ENCODE peak calls at places on chromosomes 3 and 15, in five cellular contexts. G, K, A, H and I are unnamed samples.

GRCh38 chr3:192940129-192940528 is 22.5 kb upstream of the MB21D2 start:
- DNase-seq in H (no peak), K (no peak), G (no peak), A (no peak), I (no peak)

GRCh38 chr3:52146189-52146588 is 8.0 kb downstream of the POC1A start:
- DNase-seq in K (no peak), H (no peak), G (no peak), A (no peak), I (no peak)

GRCh38 chr3:126646662-126647061 is 8.3 kb downstream of the TXNRD3 start:
- DNase-seq in K (no peak), G (no peak), A (no peak), H (no peak), I (no peak)

GRCh38 chr3:112005091-112005672 is 6.5 kb downstream of the TAGLN3 start:
- DNase-seq in H (no peak), K (no peak), G (no peak), A (no peak), I (no peak)

GRCh38 chr3:151276038-151277027 is 2.0 kb downstream of the P2RY14 start:
- DNase-seq in K (no peak), A (no peak), H (no peak), G (no peak), I (no peak)

GRCh38 chr3:48782046-48782445 is 65.0 kb upstream of the IP6K2 start:
- DNase-seq in H (no peak), A (no peak), K (no peak), G (no peak), I (no peak)

GRCh38 chr3:168186293-168186983 is 90.7 kb upstream of the GOLIM4 start:
- DNase-seq in A (no peak), H (no peak), K (peak; percentile 6), G (no peak), I (no peak)

GRCh38 chr3:30924763-30925162 is 30.3 kb upstream of the GADL1 start:
- DNase-seq in K (no peak), G (no peak), A (no peak), H (no peak), I (no peak)

GRCh38 chr15:43146187-43146586 is 12.8 kb downstream of the TMEM62 start:
- DNase-seq in A (no peak), H (no peak), G (no peak), K (no peak), I (no peak)

GRCh38 chr15:81161851-81162250 is 27.8 kb downstream of the CFAP161 start:
- DNase-seq in A (no peak), H (no peak), G (no peak), K (no peak), I (no peak)

GRCh38 chr3:115165266-115165665 is 18.2 kb upstream of the ZBTB20 start:
- DNase-seq in A (no peak), H (no peak), G (no peak), K (no peak), I (no peak)
- TF ChIP-seq SP1 in A (no peak), H (no peak), G (no peak), K (no peak), I (no peak)

GRCh38 chr3:45807645-45808540 is 11.6 kb upstream of the SLC6A20 start:
- DNase-seq in H (no peak), K (no peak), A (no peak), G (no peak), I (no peak)
- TF ChIP-seq SP1 in H (no peak), K (no peak), A (no peak), G (no peak), I (no peak)

DNA sequence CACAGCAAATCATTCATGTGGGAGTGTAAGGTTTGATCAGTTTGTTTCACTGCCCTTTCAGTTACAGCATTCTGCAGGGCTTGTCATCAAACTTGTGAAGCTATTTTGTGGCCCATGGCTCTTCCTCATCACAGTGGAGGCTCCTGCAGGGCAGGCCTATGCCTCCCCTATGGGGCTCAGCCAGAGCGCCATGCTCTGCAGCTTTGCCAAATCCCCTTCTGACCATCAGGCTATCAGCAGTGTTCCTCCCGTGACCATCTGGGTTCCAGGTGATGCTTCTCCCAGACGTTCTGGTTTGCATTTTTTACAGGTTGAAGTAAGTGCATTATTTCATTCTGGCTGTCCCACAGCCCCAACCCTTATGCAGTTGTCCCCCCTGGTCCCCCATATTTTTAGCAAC is 28.1 kb upstream of the REC114 start:
- DNase-seq in G (no peak), H (no peak), A (no peak), K (no peak), I (no peak)
- TF ChIP-seq SP1 in G (no peak), H (no peak), A (no peak), K (no peak), I (no peak)

DNA sequence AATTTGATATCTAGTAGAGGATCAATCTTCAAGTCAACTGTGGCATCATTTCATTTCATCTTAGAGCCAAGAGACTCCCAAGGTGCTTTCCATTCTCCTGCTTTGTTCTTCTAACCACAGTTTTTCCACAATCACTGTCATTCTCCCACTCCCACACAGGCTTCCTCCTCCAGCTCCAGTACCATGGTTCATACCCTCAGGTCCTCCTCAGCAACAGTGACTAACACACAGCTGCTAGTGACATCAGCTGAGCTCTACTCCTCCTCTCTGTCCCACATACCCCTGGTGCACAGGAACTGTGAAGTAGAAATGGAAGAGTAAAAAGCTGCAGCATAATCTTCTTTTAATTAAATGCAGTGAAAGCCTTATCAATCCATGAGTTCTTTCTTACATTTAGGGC is 200.2 kb upstream of the DPH6 start:
- DNase-seq in A (no peak), H (no peak), G (no peak), K (no peak), I (no peak)
- TF ChIP-seq SP1 in A (no peak), H (no peak), G (no peak), K (no peak), I (no peak)

GRCh38 chr3:145857956-145858355 is 303.0 kb downstream of the PLOD2 start:
- DNase-seq in H (no peak), K (peak; percentile 24), A (peak; percentile 4), G (no peak), I (no peak)

GRCh38 chr3:145849115-145849514 is 311.9 kb downstream of the PLOD2 start:
- DNase-seq in H (no peak), G (no peak), A (no peak), K (no peak), I (no peak)

DNA sequence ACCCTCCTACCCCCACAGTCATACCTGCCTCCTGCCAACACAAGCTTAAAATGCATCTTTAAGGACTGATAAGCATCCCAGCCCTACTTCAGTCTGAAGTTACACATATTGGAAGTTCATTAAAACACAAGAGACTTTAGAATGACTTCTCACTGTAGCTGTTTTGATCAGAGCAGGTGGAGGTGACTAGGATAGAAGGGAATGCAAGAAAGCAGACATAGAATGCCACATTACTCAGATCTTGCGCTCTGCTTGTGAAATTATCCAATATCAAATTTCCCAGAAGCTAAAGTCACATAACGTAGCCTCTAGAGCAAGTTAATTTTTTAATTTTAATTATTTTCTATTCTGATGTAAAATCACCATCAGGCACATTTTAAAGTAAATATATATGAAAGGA is 306.5 kb downstream of the PLOD2 start:
- DNase-seq in A (no peak), G (no peak), H (no peak), K (no peak), I (no peak)
- TF ChIP-seq SP1 in A (no peak), G (no peak), H (no peak), K (no peak), I (no peak)

DNA sequence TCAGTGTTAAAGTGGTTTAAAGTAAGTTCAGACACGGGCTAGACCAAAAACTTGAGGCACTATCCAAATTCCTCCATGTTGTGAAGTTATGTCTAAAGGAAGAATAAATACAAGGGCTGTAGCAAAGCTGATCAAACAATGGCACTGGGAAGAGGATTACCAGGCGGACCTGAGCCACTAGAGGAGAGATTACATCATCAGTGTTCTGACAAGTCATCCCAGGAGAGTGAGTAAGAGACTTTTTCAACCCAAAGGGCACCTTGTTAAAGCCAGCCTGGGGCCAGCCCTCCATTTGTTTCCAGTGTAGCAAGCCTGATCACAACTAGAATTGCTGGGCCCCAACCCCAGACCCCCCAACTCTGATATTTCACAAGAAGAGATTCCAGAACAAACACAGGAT is 166.9 kb downstream of the DCLK3 start:
- DNase-seq in A (no peak), K (no peak), H (no peak), G (no peak), I (no peak)
- TF ChIP-seq SP1 in A (no peak), K (no peak), H (no peak), G (no peak), I (no peak)